ENCODE peak calls at places on chromosome 5, in seven cellular contexts. Q, A, Z, W, X, D and K are unnamed samples.

GRCh38 chr5:124728331-124729307 is 17.8 kb downstream of the ZNF608 start:
- DNase-seq in A (no peak), Q (no peak), D (no peak), Z (no peak), X (no peak), W (no peak), K (no peak)

GRCh38 chr5:168366124-168366523 is 74.7 kb downstream of the WWC1 start:
- DNase-seq in Q (no peak), Z (no peak), X (peak; percentile 68), D (peak; percentile 90), W (peak; percentile 54), A (no peak), K (no peak)

GRCh38 chr5:177346820-177347219 is 4.6 kb downstream of the LMAN2 start:
- DNase-seq in X (no peak), Z (no peak), Q (no peak), A (no peak), D (no peak), W (no peak), K (peak; percentile 1)

GRCh38 chr5:41695920-41696582 is 174.2 kb downstream of the OXCT1 start:
- DNase-seq in A (peak; percentile 6), Q (no peak), X (peak; percentile 22), Z (no peak), D (no peak), W (no peak), K (no peak)

GRCh38 chr5:142922223-142922952 is 152.2 kb downstream of the ARHGAP26 start:
- DNase-seq in W (peak; percentile 31), X (peak; percentile 47), D (peak; percentile 66), A (peak; percentile 32), Z (no peak), Q (no peak), K (no peak)

GRCh38 chr5:114223866-114224265 is 138.0 kb upstream of the KCNN2 start:
- DNase-seq in A (peak; percentile 73), Z (no peak), Q (no peak), D (peak; percentile 46), X (peak; percentile 28), W (no peak), K (no peak)

GRCh38 chr5:82106207-82106606 is 134.4 kb downstream of the ATG10 start:
- DNase-seq in Z (no peak), D (peak; percentile 73), Q (no peak), A (no peak), W (no peak), X (peak; percentile 58), K (no peak)

GRCh38 chr5:117131048-117131679 is 556.5 kb upstream of the SEMA6A start:
- DNase-seq in X (no peak), W (no peak), A (no peak), Z (no peak), D (peak; percentile 84), Q (no peak), K (no peak)

GRCh38 chr5:172078726-172079345 is 72.4 kb upstream of the FBXW11 start:
- DNase-seq in A (peak; percentile 76), X (no peak), Z (no peak), Q (no peak), W (no peak), D (no peak), K (no peak)

GRCh38 chr5:41445937-41446563 is 64.4 kb downstream of the PLCXD3 start:
- DNase-seq in Q (no peak), X (no peak), A (no peak), D (no peak), W (no peak), Z (no peak), K (no peak)

GRCh38 chr5:112338681-112339337 is 80.3 kb downstream of the EPB41L4A start:
- DNase-seq in D (peak; percentile 34), A (no peak), Z (no peak), X (peak; percentile 50), Q (no peak), W (no peak), K (no peak)

GRCh38 chr5:89932771-89933181 is 476.8 kb downstream of the CETN3 start:
- DNase-seq in A (no peak), D (no peak), W (no peak), X (no peak), Z (no peak), Q (no peak), K (no peak)

GRCh38 chr5:68225911-68226563 is 10.5 kb downstream of the PIK3R1 start:
- DNase-seq in A (peak; percentile 18), Q (no peak), Z (no peak), W (no peak), D (no peak), X (no peak), K (peak; percentile 72)

GRCh38 chr5:112995764-112996618 is 19.4 kb downstream of the DCP2 start:
- DNase-seq in Z (peak; percentile 53), W (peak; percentile 63), X (peak; percentile 69), D (peak; percentile 72), A (peak; percentile 31), Q (peak; percentile 86), K (peak; percentile 80)

GRCh38 chr5:153256-153655 is 38.0 kb upstream of the LRRC14B start:
- DNase-seq in D (peak; percentile 40), Q (peak; percentile 28), X (no peak), W (no peak), Z (no peak), A (peak; percentile 2), K (no peak)

GRCh38 chr5:112886975-112887374 is 25.9 kb downstream of the SRP19 start:
- DNase-seq in A (no peak), D (no peak), Q (no peak), Z (no peak), X (no peak), W (no peak), K (no peak)

GRCh38 chr5:62783374-62784057 is 204.9 kb downstream of the LRRC70 start:
- DNase-seq in W (no peak), Q (no peak), X (no peak), A (peak; percentile 49), D (no peak), Z (no peak), K (no peak)

GRCh38 chr5:92801921-92802320 is 779.1 kb downstream of the NR2F1-AS1 start:
- DNase-seq in D (no peak), Z (no peak), Q (no peak), W (peak; percentile 3), A (no peak), X (no peak), K (no peak)

GRCh38 chr5:98570661-98571181 is 202.7 kb upstream of the RGMB start:
- DNase-seq in Z (no peak), A (no peak), Q (no peak), W (no peak), D (no peak), X (no peak), K (no peak)

GRCh38 chr5:168537176-168537575 is 8.1 kb downstream of the FBLL1 start:
- DNase-seq in W (no peak), A (no peak), D (no peak), X (no peak), Z (no peak), Q (no peak), K (no peak)

GRCh38 chr5:29902859-29903258 is 1290.6 kb upstream of the CDH6 start:
- DNase-seq in W (no peak), Q (no peak), Z (no peak), D (no peak), A (no peak), X (no peak), K (no peak)

GRCh38 chr5:32628049-32628803 is 42.9 kb downstream of the SUB1 start:
- DNase-seq in W (no peak), D (no peak), A (no peak), X (no peak), Q (no peak), Z (no peak), K (no peak)

GRCh38 chr5:154178661-154179060 is 11.9 kb upstream of the GALNT10 start:
- DNase-seq in D (no peak), A (no peak), W (no peak), X (no peak), Q (no peak), Z (no peak), K (no peak)

GRCh38 chr5:1179383-1179715 is 22.0 kb upstream of the SLC6A19 start:
- DNase-seq in D (no peak), Z (no peak), W (no peak), Q (no peak), A (no peak), X (no peak), K (no peak)

GRCh38 chr5:10335711-10336470 is 17.6 kb upstream of the MARCHF6 start:
- DNase-seq in Q (no peak), D (no peak), W (no peak), Z (no peak), X (no peak), A (no peak), K (no peak)

GRCh38 chr5:56711191-56711590 is 104.2 kb upstream of the MAP3K1 start:
- DNase-seq in X (no peak), Q (no peak), W (peak; percentile 19), A (no peak), D (peak; percentile 42), Z (no peak), K (no peak)

GRCh38 chr5:17004441-17005086 is 68.5 kb upstream of the MYO10 start:
- DNase-seq in D (no peak), Q (no peak), A (peak; percentile 37), Z (no peak), W (no peak), X (no peak), K (no peak)

GRCh38 chr5:119070578-119070827 is 384 bp upstream of the DMXL1 start:
- DNase-seq in A (no peak), Z (no peak), W (peak; percentile 69), X (no peak), Q (peak; percentile 94), D (no peak), K (peak; percentile 94)

GRCh38 chr5:144566747-144567415 is 396.2 kb downstream of the KCTD16 start:
- DNase-seq in D (peak; percentile 6), Z (no peak), X (no peak), Q (no peak), A (no peak), W (no peak), K (no peak)

GRCh38 chr5:473344-474192 is 30.6 kb downstream of the EXOC3 start:
- DNase-seq in A (no peak), Z (no peak), Q (peak; percentile 85), W (peak; percentile 64), X (peak; percentile 35), D (peak; percentile 69), K (no peak)

GRCh38 chr5:123429993-123430392 is 6.8 kb upstream of the CEP120 start:
- DNase-seq in Z (no peak), W (peak; percentile 10), Q (no peak), X (no peak), A (peak; percentile 97), D (peak; percentile 97), K (no peak)

GRCh38 chr5:97658116-97658900 is 475.3 kb upstream of the RIOK2 start:
- DNase-seq in X (no peak), W (peak; percentile 3), Q (no peak), Z (no peak), A (no peak), D (peak; percentile 52), K (no peak)

GRCh38 chr5:118862596-118862995 is 125.8 kb downstream of the DTWD2 start:
- DNase-seq in Q (no peak), D (peak; percentile 70), W (no peak), X (no peak), A (no peak), Z (no peak), K (no peak)

GRCh38 chr5:149486726-149487635 is 64.3 kb downstream of the CSNK1A1 start:
- DNase-seq in A (no peak), Z (no peak), D (peak; percentile 82), X (peak; percentile 54), W (no peak), Q (no peak), K (no peak)

GRCh38 chr5:40485021-40485998 is 194.4 kb upstream of the PTGER4 start:
- DNase-seq in X (no peak), Z (no peak), A (peak; percentile 91), W (no peak), Q (no peak), D (no peak), K (no peak)

GRCh38 chr5:110726249-110727024 is at the start of gene TMEM232:
- DNase-seq in A (peak; percentile 79), W (no peak), Z (peak; percentile 37), Q (peak; percentile 84), D (peak; percentile 94), X (peak; percentile 83), K (peak; percentile 86)

GRCh38 chr5:149152317-149152746 is 11.0 kb downstream of the ABLIM3 start:
- DNase-seq in W (no peak), X (peak; percentile 65), Q (no peak), Z (no peak), D (no peak), A (no peak), K (no peak)